ENCODE peak calls at places on chromosomes 2 and 18, in ten cellular contexts. One of them, this sample, is unnamed.

GRCh38 chr2:29047083-29047840 is 27.1 kb downstream of the PCARE start:
- DNase-seq in NCI-H1417: no peak
- DNase-seq in NCI-H748 treated with DMSO at 0.1 percent for 48 hours: no peak
- DNase-seq in DMS 273 treated with DMSO at 0.1 percent for 48 hours: no peak
- DNase-seq in stimulated activated CD8-positive, alpha-beta memory T cell treated with anti-CD3 and anti-CD28 coated beads, Interleukin-15, amount 100 ng/mL, for 24 hours: no peak
- DNase-seq in CD4-positive, alpha-beta memory T cell: no peak
- DNase-seq in mesenchymal stem cell: no peak
- DNase-seq in neuronal stem cell: no peak
- DNase-seq in H9: no peak
- DNase-seq in cardiac muscle cell: no peak
- DNase-seq in this sample: no peak

GRCh38 chr2:2192385-2192957 is 138.6 kb downstream of the MYT1L start:
- DNase-seq in NCI-H1417: no peak
- DNase-seq in NCI-H748 treated with DMSO at 0.1 percent for 48 hours: no peak
- DNase-seq in DMS 273 treated with DMSO at 0.1 percent for 48 hours: no peak
- DNase-seq in stimulated activated CD8-positive, alpha-beta memory T cell treated with anti-CD3 and anti-CD28 coated beads, Interleukin-15, amount 100 ng/mL, for 24 hours: no peak
- DNase-seq in CD4-positive, alpha-beta memory T cell: no peak
- DNase-seq in mesenchymal stem cell: no peak
- DNase-seq in neuronal stem cell: no peak
- DNase-seq in H9: no peak
- DNase-seq in cardiac muscle cell: no peak
- DNase-seq in this sample: no peak

GRCh38 chr2:76895469-76895868 is 626.7 kb downstream of the LRRTM4 start:
- DNase-seq in NCI-H1417: no peak
- DNase-seq in NCI-H748 treated with DMSO at 0.1 percent for 48 hours: no peak
- DNase-seq in DMS 273 treated with DMSO at 0.1 percent for 48 hours: no peak
- DNase-seq in stimulated activated CD8-positive, alpha-beta memory T cell treated with anti-CD3 and anti-CD28 coated beads, Interleukin-15, amount 100 ng/mL, for 24 hours: no peak
- DNase-seq in CD4-positive, alpha-beta memory T cell: no peak
- DNase-seq in mesenchymal stem cell: peak
- DNase-seq in neuronal stem cell: no peak
- DNase-seq in H9: no peak
- DNase-seq in cardiac muscle cell: no peak
- DNase-seq in this sample: no peak

GRCh38 chr2:86787701-86788100 is 3.0 kb downstream of the CD8A start:
- DNase-seq in NCI-H1417: no peak
- DNase-seq in NCI-H748 treated with DMSO at 0.1 percent for 48 hours: no peak
- DNase-seq in DMS 273 treated with DMSO at 0.1 percent for 48 hours: no peak
- DNase-seq in stimulated activated CD8-positive, alpha-beta memory T cell treated with anti-CD3 and anti-CD28 coated beads, Interleukin-15, amount 100 ng/mL, for 24 hours: no peak
- DNase-seq in CD4-positive, alpha-beta memory T cell: no peak
- DNase-seq in mesenchymal stem cell: no peak
- DNase-seq in neuronal stem cell: no peak
- DNase-seq in H9: no peak
- DNase-seq in cardiac muscle cell: peak
- DNase-seq in this sample: no peak

GRCh38 chr2:46806526-46806925 is 109.1 kb downstream of the MCFD2 start:
- DNase-seq in NCI-H1417: no peak
- DNase-seq in NCI-H748 treated with DMSO at 0.1 percent for 48 hours: no peak
- DNase-seq in DMS 273 treated with DMSO at 0.1 percent for 48 hours: no peak
- DNase-seq in stimulated activated CD8-positive, alpha-beta memory T cell treated with anti-CD3 and anti-CD28 coated beads, Interleukin-15, amount 100 ng/mL, for 24 hours: no peak
- DNase-seq in CD4-positive, alpha-beta memory T cell: no peak
- DNase-seq in mesenchymal stem cell: no peak
- DNase-seq in neuronal stem cell: no peak
- DNase-seq in H9: no peak
- DNase-seq in cardiac muscle cell: no peak
- DNase-seq in this sample: no peak

GRCh38 chr2:85175369-85176299 is 42.4 kb downstream of the TCF7L1 start:
- DNase-seq in NCI-H1417: no peak
- DNase-seq in NCI-H748 treated with DMSO at 0.1 percent for 48 hours: no peak
- DNase-seq in DMS 273 treated with DMSO at 0.1 percent for 48 hours: no peak
- DNase-seq in stimulated activated CD8-positive, alpha-beta memory T cell treated with anti-CD3 and anti-CD28 coated beads, Interleukin-15, amount 100 ng/mL, for 24 hours: no peak
- DNase-seq in CD4-positive, alpha-beta memory T cell: no peak
- DNase-seq in mesenchymal stem cell: peak
- DNase-seq in neuronal stem cell: no peak
- DNase-seq in H9: no peak
- DNase-seq in cardiac muscle cell: peak
- DNase-seq in this sample: no peak

GRCh38 chr2:37326285-37326684 is 1.7 kb upstream of the PRKD3 start:
- DNase-seq in NCI-H1417: no peak
- DNase-seq in NCI-H748 treated with DMSO at 0.1 percent for 48 hours: no peak
- DNase-seq in DMS 273 treated with DMSO at 0.1 percent for 48 hours: peak
- DNase-seq in stimulated activated CD8-positive, alpha-beta memory T cell treated with anti-CD3 and anti-CD28 coated beads, Interleukin-15, amount 100 ng/mL, for 24 hours: no peak
- DNase-seq in CD4-positive, alpha-beta memory T cell: no peak
- DNase-seq in mesenchymal stem cell: peak
- DNase-seq in neuronal stem cell: no peak
- DNase-seq in H9: no peak
- DNase-seq in cardiac muscle cell: peak
- DNase-seq in this sample: no peak

GRCh38 chr18:75625966-75626365 is 198.5 kb upstream of the SMIM21 start:
- DNase-seq in NCI-H1417: no peak
- DNase-seq in NCI-H748 treated with DMSO at 0.1 percent for 48 hours: no peak
- DNase-seq in DMS 273 treated with DMSO at 0.1 percent for 48 hours: no peak
- DNase-seq in stimulated activated CD8-positive, alpha-beta memory T cell treated with anti-CD3 and anti-CD28 coated beads, Interleukin-15, amount 100 ng/mL, for 24 hours: no peak
- DNase-seq in CD4-positive, alpha-beta memory T cell: no peak
- DNase-seq in mesenchymal stem cell: no peak
- DNase-seq in neuronal stem cell: no peak
- DNase-seq in H9: no peak
- DNase-seq in cardiac muscle cell: no peak
- DNase-seq in this sample: no peak

GRCh38 chr2:164992818-164993217 is 37.5 kb upstream of the SLC38A11 start:
- DNase-seq in NCI-H1417: peak
- DNase-seq in NCI-H748 treated with DMSO at 0.1 percent for 48 hours: peak
- DNase-seq in DMS 273 treated with DMSO at 0.1 percent for 48 hours: peak
- DNase-seq in stimulated activated CD8-positive, alpha-beta memory T cell treated with anti-CD3 and anti-CD28 coated beads, Interleukin-15, amount 100 ng/mL, for 24 hours: no peak
- DNase-seq in CD4-positive, alpha-beta memory T cell: peak
- DNase-seq in mesenchymal stem cell: peak
- DNase-seq in neuronal stem cell: peak
- DNase-seq in H9: no peak
- DNase-seq in cardiac muscle cell: peak
- DNase-seq in this sample: peak

GRCh38 chr18:21093133-21093532 is 18.5 kb downstream of the ROCK1 start:
- DNase-seq in NCI-H1417: no peak
- DNase-seq in NCI-H748 treated with DMSO at 0.1 percent for 48 hours: no peak
- DNase-seq in DMS 273 treated with DMSO at 0.1 percent for 48 hours: no peak
- DNase-seq in stimulated activated CD8-positive, alpha-beta memory T cell treated with anti-CD3 and anti-CD28 coated beads, Interleukin-15, amount 100 ng/mL, for 24 hours: no peak
- DNase-seq in CD4-positive, alpha-beta memory T cell: no peak
- DNase-seq in mesenchymal stem cell: no peak
- DNase-seq in neuronal stem cell: no peak
- DNase-seq in H9: no peak
- DNase-seq in cardiac muscle cell: no peak
- DNase-seq in this sample: no peak

GRCh38 chr2:38601463-38602135 is 1.1 kb downstream of the HNRNPLL start:
- DNase-seq in NCI-H1417: peak
- DNase-seq in NCI-H748 treated with DMSO at 0.1 percent for 48 hours: no peak
- DNase-seq in DMS 273 treated with DMSO at 0.1 percent for 48 hours: peak
- DNase-seq in stimulated activated CD8-positive, alpha-beta memory T cell treated with anti-CD3 and anti-CD28 coated beads, Interleukin-15, amount 100 ng/mL, for 24 hours: no peak
- DNase-seq in CD4-positive, alpha-beta memory T cell: no peak
- DNase-seq in mesenchymal stem cell: peak
- DNase-seq in neuronal stem cell: peak
- DNase-seq in H9: no peak
- DNase-seq in cardiac muscle cell: peak
- DNase-seq in this sample: no peak

GRCh38 chr2:10094271-10094814 is 14.1 kb upstream of the CYS1 start:
- DNase-seq in NCI-H1417: peak
- DNase-seq in NCI-H748 treated with DMSO at 0.1 percent for 48 hours: no peak
- DNase-seq in DMS 273 treated with DMSO at 0.1 percent for 48 hours: no peak
- DNase-seq in stimulated activated CD8-positive, alpha-beta memory T cell treated with anti-CD3 and anti-CD28 coated beads, Interleukin-15, amount 100 ng/mL, for 24 hours: no peak
- DNase-seq in CD4-positive, alpha-beta memory T cell: no peak
- DNase-seq in mesenchymal stem cell: no peak
- DNase-seq in neuronal stem cell: no peak
- DNase-seq in H9: no peak
- DNase-seq in cardiac muscle cell: no peak
- DNase-seq in this sample: no peak

GRCh38 chr2:59249441-59250330 is 1008.6 kb upstream of the FANCL start:
- DNase-seq in NCI-H1417: peak
- DNase-seq in NCI-H748 treated with DMSO at 0.1 percent for 48 hours: peak
- DNase-seq in DMS 273 treated with DMSO at 0.1 percent for 48 hours: no peak
- DNase-seq in stimulated activated CD8-positive, alpha-beta memory T cell treated with anti-CD3 and anti-CD28 coated beads, Interleukin-15, amount 100 ng/mL, for 24 hours: no peak
- DNase-seq in CD4-positive, alpha-beta memory T cell: no peak
- DNase-seq in mesenchymal stem cell: no peak
- DNase-seq in neuronal stem cell: peak
- DNase-seq in H9: no peak
- DNase-seq in cardiac muscle cell: no peak
- DNase-seq in this sample: no peak

GRCh38 chr2:68772109-68772508 is 37.5 kb downstream of the ARHGAP25 start:
- DNase-seq in NCI-H1417: no peak
- DNase-seq in NCI-H748 treated with DMSO at 0.1 percent for 48 hours: no peak
- DNase-seq in DMS 273 treated with DMSO at 0.1 percent for 48 hours: no peak
- DNase-seq in stimulated activated CD8-positive, alpha-beta memory T cell treated with anti-CD3 and anti-CD28 coated beads, Interleukin-15, amount 100 ng/mL, for 24 hours: no peak
- DNase-seq in CD4-positive, alpha-beta memory T cell: no peak
- DNase-seq in mesenchymal stem cell: no peak
- DNase-seq in neuronal stem cell: no peak
- DNase-seq in H9: no peak
- DNase-seq in cardiac muscle cell: no peak
- DNase-seq in this sample: no peak

GRCh38 chr2:120932881-120933280 is 197.2 kb downstream of the GLI2 start:
- DNase-seq in NCI-H1417: no peak
- DNase-seq in NCI-H748 treated with DMSO at 0.1 percent for 48 hours: no peak
- DNase-seq in DMS 273 treated with DMSO at 0.1 percent for 48 hours: no peak
- DNase-seq in stimulated activated CD8-positive, alpha-beta memory T cell treated with anti-CD3 and anti-CD28 coated beads, Interleukin-15, amount 100 ng/mL, for 24 hours: no peak
- DNase-seq in CD4-positive, alpha-beta memory T cell: no peak
- DNase-seq in mesenchymal stem cell: no peak
- DNase-seq in neuronal stem cell: no peak
- DNase-seq in H9: no peak
- DNase-seq in cardiac muscle cell: no peak
- DNase-seq in this sample: no peak

GRCh38 chr18:3903341-3903740 is 453.4 kb downstream of the TGIF1 start:
- DNase-seq in NCI-H1417: no peak
- DNase-seq in NCI-H748 treated with DMSO at 0.1 percent for 48 hours: no peak
- DNase-seq in DMS 273 treated with DMSO at 0.1 percent for 48 hours: no peak
- DNase-seq in stimulated activated CD8-positive, alpha-beta memory T cell treated with anti-CD3 and anti-CD28 coated beads, Interleukin-15, amount 100 ng/mL, for 24 hours: no peak
- DNase-seq in CD4-positive, alpha-beta memory T cell: no peak
- DNase-seq in mesenchymal stem cell: peak
- DNase-seq in neuronal stem cell: no peak
- DNase-seq in H9: no peak
- DNase-seq in cardiac muscle cell: peak
- DNase-seq in this sample: no peak

GRCh38 chr2:240921319-240922233 is 15.4 kb downstream of the CROCC2 start:
- DNase-seq in NCI-H1417: no peak
- DNase-seq in NCI-H748 treated with DMSO at 0.1 percent for 48 hours: no peak
- DNase-seq in DMS 273 treated with DMSO at 0.1 percent for 48 hours: no peak
- DNase-seq in stimulated activated CD8-positive, alpha-beta memory T cell treated with anti-CD3 and anti-CD28 coated beads, Interleukin-15, amount 100 ng/mL, for 24 hours: no peak
- DNase-seq in CD4-positive, alpha-beta memory T cell: no peak
- DNase-seq in mesenchymal stem cell: peak
- DNase-seq in neuronal stem cell: no peak
- DNase-seq in H9: peak
- DNase-seq in cardiac muscle cell: peak
- DNase-seq in this sample: no peak

GRCh38 chr2:166180951-166181812 is 53.4 kb upstream of the SCN1A start:
- DNase-seq in NCI-H1417: peak
- DNase-seq in NCI-H748 treated with DMSO at 0.1 percent for 48 hours: peak
- DNase-seq in DMS 273 treated with DMSO at 0.1 percent for 48 hours: no peak
- DNase-seq in stimulated activated CD8-positive, alpha-beta memory T cell treated with anti-CD3 and anti-CD28 coated beads, Interleukin-15, amount 100 ng/mL, for 24 hours: no peak
- DNase-seq in CD4-positive, alpha-beta memory T cell: no peak
- DNase-seq in mesenchymal stem cell: peak
- DNase-seq in neuronal stem cell: peak
- DNase-seq in H9: peak
- DNase-seq in cardiac muscle cell: peak
- DNase-seq in this sample: no peak

GRCh38 chr18:22391571-22392359 is 25.9 kb downstream of the CTAGE1 start:
- DNase-seq in NCI-H1417: no peak
- DNase-seq in NCI-H748 treated with DMSO at 0.1 percent for 48 hours: no peak
- DNase-seq in DMS 273 treated with DMSO at 0.1 percent for 48 hours: no peak
- DNase-seq in stimulated activated CD8-positive, alpha-beta memory T cell treated with anti-CD3 and anti-CD28 coated beads, Interleukin-15, amount 100 ng/mL, for 24 hours: no peak
- DNase-seq in CD4-positive, alpha-beta memory T cell: peak
- DNase-seq in mesenchymal stem cell: peak
- DNase-seq in neuronal stem cell: no peak
- DNase-seq in H9: no peak
- DNase-seq in cardiac muscle cell: peak
- DNase-seq in this sample: no peak

GRCh38 chr2:180158961-180159360 is 151.9 kb upstream of the CWC22 start:
- DNase-seq in NCI-H1417: no peak
- DNase-seq in NCI-H748 treated with DMSO at 0.1 percent for 48 hours: no peak
- DNase-seq in DMS 273 treated with DMSO at 0.1 percent for 48 hours: no peak
- DNase-seq in stimulated activated CD8-positive, alpha-beta memory T cell treated with anti-CD3 and anti-CD28 coated beads, Interleukin-15, amount 100 ng/mL, for 24 hours: no peak
- DNase-seq in CD4-positive, alpha-beta memory T cell: no peak
- DNase-seq in mesenchymal stem cell: no peak
- DNase-seq in neuronal stem cell: no peak
- DNase-seq in H9: no peak
- DNase-seq in cardiac muscle cell: no peak
- DNase-seq in this sample: no peak

GRCh38 chr2:417662-418061 is 129.8 kb upstream of the ALKAL2 start:
- DNase-seq in NCI-H1417: no peak
- DNase-seq in NCI-H748 treated with DMSO at 0.1 percent for 48 hours: no peak
- DNase-seq in DMS 273 treated with DMSO at 0.1 percent for 48 hours: no peak
- DNase-seq in stimulated activated CD8-positive, alpha-beta memory T cell treated with anti-CD3 and anti-CD28 coated beads, Interleukin-15, amount 100 ng/mL, for 24 hours: no peak
- DNase-seq in CD4-positive, alpha-beta memory T cell: no peak
- DNase-seq in mesenchymal stem cell: no peak
- DNase-seq in neuronal stem cell: no peak
- DNase-seq in H9: peak
- DNase-seq in cardiac muscle cell: no peak
- DNase-seq in this sample: no peak

GRCh38 chr2:143685439-143686078 is 556.3 kb downstream of the ARHGAP15 start:
- DNase-seq in NCI-H1417: no peak
- DNase-seq in NCI-H748 treated with DMSO at 0.1 percent for 48 hours: peak
- DNase-seq in DMS 273 treated with DMSO at 0.1 percent for 48 hours: peak
- DNase-seq in stimulated activated CD8-positive, alpha-beta memory T cell treated with anti-CD3 and anti-CD28 coated beads, Interleukin-15, amount 100 ng/mL, for 24 hours: no peak
- DNase-seq in CD4-positive, alpha-beta memory T cell: no peak
- DNase-seq in mesenchymal stem cell: no peak
- DNase-seq in neuronal stem cell: no peak
- DNase-seq in H9: no peak
- DNase-seq in cardiac muscle cell: no peak
- DNase-seq in this sample: no peak

GRCh38 chr2:53235836-53236582 is 531.6 kb upstream of the CHAC2 start:
- DNase-seq in NCI-H1417: no peak
- DNase-seq in NCI-H748 treated with DMSO at 0.1 percent for 48 hours: no peak
- DNase-seq in DMS 273 treated with DMSO at 0.1 percent for 48 hours: no peak
- DNase-seq in stimulated activated CD8-positive, alpha-beta memory T cell treated with anti-CD3 and anti-CD28 coated beads, Interleukin-15, amount 100 ng/mL, for 24 hours: no peak
- DNase-seq in CD4-positive, alpha-beta memory T cell: no peak
- DNase-seq in mesenchymal stem cell: no peak
- DNase-seq in neuronal stem cell: no peak
- DNase-seq in H9: no peak
- DNase-seq in cardiac muscle cell: no peak
- DNase-seq in this sample: no peak

GRCh38 chr2:61536723-61537581 is 1.2 kb downstream of the XPO1 start:
- DNase-seq in NCI-H1417: peak
- DNase-seq in NCI-H748 treated with DMSO at 0.1 percent for 48 hours: no peak
- DNase-seq in DMS 273 treated with DMSO at 0.1 percent for 48 hours: peak
- DNase-seq in stimulated activated CD8-positive, alpha-beta memory T cell treated with anti-CD3 and anti-CD28 coated beads, Interleukin-15, amount 100 ng/mL, for 24 hours: peak
- DNase-seq in CD4-positive, alpha-beta memory T cell: peak
- DNase-seq in mesenchymal stem cell: peak
- DNase-seq in neuronal stem cell: peak
- DNase-seq in H9: peak
- DNase-seq in cardiac muscle cell: peak
- DNase-seq in this sample: peak

GRCh38 chr18:9575558-9575957 is 38.8 kb downstream of the PPP4R1 start:
- DNase-seq in NCI-H1417: peak
- DNase-seq in NCI-H748 treated with DMSO at 0.1 percent for 48 hours: peak
- DNase-seq in DMS 273 treated with DMSO at 0.1 percent for 48 hours: no peak
- DNase-seq in stimulated activated CD8-positive, alpha-beta memory T cell treated with anti-CD3 and anti-CD28 coated beads, Interleukin-15, amount 100 ng/mL, for 24 hours: no peak
- DNase-seq in CD4-positive, alpha-beta memory T cell: no peak
- DNase-seq in mesenchymal stem cell: peak
- DNase-seq in neuronal stem cell: peak
- DNase-seq in H9: peak
- DNase-seq in cardiac muscle cell: peak
- DNase-seq in this sample: no peak

GRCh38 chr2:239014897-239015768 is 167.2 kb downstream of the TWIST2 start:
- DNase-seq in NCI-H1417: no peak
- DNase-seq in NCI-H748 treated with DMSO at 0.1 percent for 48 hours: no peak
- DNase-seq in DMS 273 treated with DMSO at 0.1 percent for 48 hours: no peak
- DNase-seq in stimulated activated CD8-positive, alpha-beta memory T cell treated with anti-CD3 and anti-CD28 coated beads, Interleukin-15, amount 100 ng/mL, for 24 hours: no peak
- DNase-seq in CD4-positive, alpha-beta memory T cell: no peak
- DNase-seq in mesenchymal stem cell: no peak
- DNase-seq in neuronal stem cell: no peak
- DNase-seq in H9: no peak
- DNase-seq in cardiac muscle cell: no peak
- DNase-seq in this sample: no peak

GRCh38 chr18:28177828-28178635 is 1.1 kb upstream of the CDH2 start:
- DNase-seq in NCI-H1417: peak
- DNase-seq in NCI-H748 treated with DMSO at 0.1 percent for 48 hours: peak
- DNase-seq in DMS 273 treated with DMSO at 0.1 percent for 48 hours: no peak
- DNase-seq in stimulated activated CD8-positive, alpha-beta memory T cell treated with anti-CD3 and anti-CD28 coated beads, Interleukin-15, amount 100 ng/mL, for 24 hours: no peak
- DNase-seq in CD4-positive, alpha-beta memory T cell: no peak
- DNase-seq in mesenchymal stem cell: peak
- DNase-seq in neuronal stem cell: peak
- DNase-seq in H9: peak
- DNase-seq in cardiac muscle cell: peak
- DNase-seq in this sample: no peak

GRCh38 chr18:36284671-36285295 is 12.7 kb upstream of the FHOD3 start:
- DNase-seq in NCI-H1417: peak
- DNase-seq in NCI-H748 treated with DMSO at 0.1 percent for 48 hours: peak
- DNase-seq in DMS 273 treated with DMSO at 0.1 percent for 48 hours: peak
- DNase-seq in stimulated activated CD8-positive, alpha-beta memory T cell treated with anti-CD3 and anti-CD28 coated beads, Interleukin-15, amount 100 ng/mL, for 24 hours: no peak
- DNase-seq in CD4-positive, alpha-beta memory T cell: peak
- DNase-seq in mesenchymal stem cell: peak
- DNase-seq in neuronal stem cell: peak
- DNase-seq in H9: peak
- DNase-seq in cardiac muscle cell: peak
- DNase-seq in this sample: peak

This sample was measured in naive thymus-derived CD4-positive, alpha-beta T cell.